ENCODE peak calls at places on chromosome 6, in seven cellular contexts. F is left ventricle myocardium inferior, W is AG10803, G is prostate gland, X is adrenal gland, T is bronchial epithelial cell, C is fibroblast of lung. K is an unnamed sample.
A peak's percentile ranks its signal among the peaks of the same experiment; 100 is the strongest.

GRCh38 chr6:62175195-62175594 is 110.8 kb downstream of the KHDRBS2 start:
- DNase-seq in C (no peak), W (no peak), X (no peak), G (no peak), F (no peak), T (no peak), K (no peak)

GRCh38 chr6:12032783-12033573 is 20.9 kb downstream of the HIVEP1 start:
- DNase-seq in X (no peak), F (no peak), T (no peak), W (peak; percentile 19), C (peak; percentile 53), G (no peak), K (no peak)

GRCh38 chr6:41895300-41896233 is at the start of gene USP49:
- DNase-seq in X (peak; percentile 89), C (peak; percentile 79), F (peak; percentile 91), W (peak; percentile 70), T (peak; percentile 67), G (peak; percentile 86), K (peak; percentile 49)

GRCh38 chr6:39912446-39912845 is 21.8 kb downstream of the MOCS1 start:
- DNase-seq in T (no peak), C (no peak), X (no peak), W (no peak), F (no peak), G (no peak), K (no peak)

GRCh38 chr6:46113370-46113769 is 16.4 kb upstream of the ENPP4 start:
- DNase-seq in W (no peak), X (no peak), F (no peak), G (no peak), T (peak; percentile 8), C (no peak), K (no peak)

GRCh38 chr6:18263561-18264337 is 581 bp downstream of the DEK start:
- DNase-seq in F (peak; percentile 74), T (no peak), W (no peak), C (peak; percentile 61), X (peak; percentile 67), G (peak; percentile 63), K (no peak)

GRCh38 chr6:125598422-125598821 is 151.0 kb upstream of the HEY2 start:
- DNase-seq in G (no peak), C (peak; percentile 69), X (peak; percentile 43), F (peak; percentile 43), W (peak; percentile 57), T (peak; percentile 97), K (no peak)

GRCh38 chr6:95593025-95593424 is 15.7 kb downstream of the MANEA start:
- DNase-seq in T (peak; percentile 10), C (no peak), W (no peak), G (peak; percentile 43), F (no peak), X (no peak), K (no peak)

GRCh38 chr6:130913119-130913518 is 85.9 kb downstream of the SMLR1 start:
- DNase-seq in F (no peak), T (no peak), G (no peak), C (no peak), X (no peak), W (no peak), K (no peak)

GRCh38 chr6:129284225-129284624 is 401.3 kb downstream of the LAMA2 start:
- DNase-seq in T (no peak), F (no peak), C (no peak), W (no peak), G (no peak), X (no peak), K (no peak)

GRCh38 chr6:16486661-16487060 is 248.3 kb downstream of the GMPR start:
- DNase-seq in W (no peak), G (no peak), X (no peak), C (no peak), F (no peak), T (no peak), K (no peak)

GRCh38 chr6:144824018-144824417 is 538.9 kb downstream of the UTRN start:
- DNase-seq in F (no peak), G (no peak), C (no peak), X (no peak), W (no peak), T (no peak), K (no peak)

GRCh38 chr6:5121479-5121878 is 36.3 kb downstream of the PPP1R3G start:
- DNase-seq in C (no peak), T (no peak), G (no peak), W (no peak), F (peak; percentile 69), X (peak; percentile 79), K (no peak)

GRCh38 chr6:146582857-146583256 is 15.9 kb upstream of the ADGB start:
- DNase-seq in F (peak; percentile 21), T (no peak), X (peak; percentile 52), G (no peak), W (peak; percentile 16), C (peak; percentile 50), K (no peak)

GRCh38 chr6:56101141-56101553 is 146.2 kb downstream of the COL21A1 start:
- DNase-seq in C (peak; percentile 98), X (no peak), T (peak; percentile 98), F (no peak), W (peak; percentile 97), G (no peak), K (peak; percentile 90)

GRCh38 chr6:119626884-119627619 is 277.5 kb upstream of the MAN1A1 start:
- DNase-seq in W (no peak), F (no peak), T (no peak), X (no peak), G (no peak), C (no peak), K (no peak)

GRCh38 chr6:11258260-11259237 is 26.1 kb upstream of the NEDD9 start:
- DNase-seq in X (no peak), F (no peak), T (no peak), W (peak; percentile 37), G (no peak), C (no peak), K (no peak)

GRCh38 chr6:48747040-48747439 is 636.0 kb upstream of the PTCHD4 start:
- DNase-seq in G (no peak), T (peak; percentile 89), C (peak; percentile 81), W (no peak), X (no peak), F (no peak), K (no peak)

GRCh38 chr6:48744948-48745347 is 634.0 kb upstream of the PTCHD4 start:
- DNase-seq in W (peak; percentile 15), F (no peak), X (no peak), C (peak; percentile 61), T (peak; percentile 88), G (no peak), K (no peak)

GRCh38 chr6:48743738-48744137 is 632.7 kb upstream of the PTCHD4 start:
- DNase-seq in W (no peak), C (no peak), F (no peak), X (no peak), G (no peak), T (no peak), K (no peak)

GRCh38 chr6:48747471-48747870 is 636.5 kb upstream of the PTCHD4 start:
- DNase-seq in C (no peak), W (no peak), T (no peak), F (no peak), X (no peak), G (no peak), K (no peak)
- H3K4me3 ChIP-seq in C (no peak overlapping the region), W (no peak overlapping the region), T (no peak overlapping the region), F (no peak overlapping the region), X (no peak overlapping the region), G (no peak overlapping the region), K (no peak overlapping the region)

GRCh38 chr6:160973311-160973710 is 18.3 kb upstream of the MAP3K4 start:
- DNase-seq in F (peak; percentile 60), X (no peak), W (peak; percentile 81), G (no peak), C (peak; percentile 80), T (no peak), K (no peak)
- TF ChIP-seq CTCF in F (no peak), X (no peak), W (peak; percentile 20), G (no peak), C (no peak), T (no peak), K (no peak)

GRCh38 chr6:2103644-2104523 is 141.5 kb downstream of the GMDS start:
- DNase-seq in X (no peak), W (peak; percentile 54), F (no peak), T (peak; percentile 67), G (no peak), C (peak; percentile 70), K (no peak)
- H3K4me3 ChIP-seq in X (no peak overlapping the region), W (no peak overlapping the region), F (peak overlapping the region; percentile 41), T (no peak overlapping the region), G (no peak overlapping the region), C (no peak overlapping the region), K (no peak overlapping the region)

GRCh38 chr6:37696841-37697735 is 595 bp downstream of the MDGA1 start:
- DNase-seq in F (peak; percentile 27), C (no peak), T (no peak), W (peak; percentile 12), X (no peak), G (no peak), K (no peak)
- TF ChIP-seq CTCF in F (no peak), C (no peak), T (peak; percentile 14), W (no peak), X (peak; percentile 2), G (peak; percentile 9), K (no peak)

GRCh38 chr6:136599324-136600011 is 49.2 kb upstream of the MAP7 start:
- DNase-seq in G (no peak), C (peak; percentile 32), F (no peak), W (peak; percentile 77), T (no peak), X (no peak), K (no peak)

GRCh38 chr6:136604928-136605485 is 54.8 kb upstream of the MAP7 start:
- DNase-seq in X (no peak), G (peak; percentile 19), F (no peak), W (no peak), C (peak; percentile 39), T (no peak), K (no peak)

GRCh38 chr6:136598048-136598447 is 47.8 kb upstream of the MAP7 start:
- DNase-seq in G (no peak), F (no peak), X (no peak), C (no peak), W (no peak), T (no peak), K (no peak)

GRCh38 chr6:136604328-136604825 is 54.2 kb upstream of the MAP7 start:
- DNase-seq in C (no peak), F (no peak), W (no peak), G (no peak), X (no peak), T (no peak), K (no peak)

GRCh38 chr6:136600818-136601217 is 50.6 kb upstream of the MAP7 start:
- DNase-seq in X (no peak), G (no peak), W (no peak), F (no peak), C (peak; percentile 67), T (no peak), K (no peak)
- H3K4me3 ChIP-seq in X (no peak overlapping the region), G (no peak overlapping the region), W (no peak overlapping the region), F (no peak overlapping the region), C (no peak overlapping the region), T (no peak overlapping the region), K (no peak overlapping the region)

K was measured in AG04449.